ENCODE peak calls at places on chromosomes 4 and X, in six cellular contexts. One of them, this sample, is unnamed.

GRCh38 chrX:119870626-119871131 is 854 bp downstream of the RNF113A start:
- DNase-seq in ovary: no peak
- DNase-seq in activated T-cell treated with anti-CD3 and anti-CD28 coated beads, Interleukin-2, amount 50 U/mL, for 4 hours: no peak
- DNase-seq in NCI-H1105 treated with DMSO at 0.1 percent for 48 hours: peak
- DNase-seq in HS-27A: no peak
- DNase-seq in stimulated activated CD8-positive, alpha-beta memory T cell treated with anti-CD3 and anti-CD28 coated beads, Interleukin-15, amount 100 ng/mL, for 4 hours: no peak
- DNase-seq in this sample: no peak

GRCh38 chrX:2342878-2343277 is 157.9 kb downstream of the DHRSX start:
- DNase-seq in ovary: no peak
- DNase-seq in activated T-cell treated with anti-CD3 and anti-CD28 coated beads, Interleukin-2, amount 50 U/mL, for 4 hours: no peak
- DNase-seq in NCI-H1105 treated with DMSO at 0.1 percent for 48 hours: no peak
- DNase-seq in HS-27A: peak
- DNase-seq in stimulated activated CD8-positive, alpha-beta memory T cell treated with anti-CD3 and anti-CD28 coated beads, Interleukin-15, amount 100 ng/mL, for 4 hours: no peak
- DNase-seq in this sample: no peak

GRCh38 chr4:93897559-93897958 is 69.0 kb downstream of the ATOH1 start:
- DNase-seq in ovary: no peak
- DNase-seq in activated T-cell treated with anti-CD3 and anti-CD28 coated beads, Interleukin-2, amount 50 U/mL, for 4 hours: no peak
- DNase-seq in NCI-H1105 treated with DMSO at 0.1 percent for 48 hours: peak
- DNase-seq in HS-27A: no peak
- DNase-seq in stimulated activated CD8-positive, alpha-beta memory T cell treated with anti-CD3 and anti-CD28 coated beads, Interleukin-15, amount 100 ng/mL, for 4 hours: no peak
- DNase-seq in this sample: no peak

GRCh38 chrX:153648358-153649177 is 1.6 kb downstream of the DUSP9 start:
- DNase-seq in ovary: no peak
- DNase-seq in activated T-cell treated with anti-CD3 and anti-CD28 coated beads, Interleukin-2, amount 50 U/mL, for 4 hours: peak
- DNase-seq in NCI-H1105 treated with DMSO at 0.1 percent for 48 hours: no peak
- DNase-seq in HS-27A: no peak
- DNase-seq in stimulated activated CD8-positive, alpha-beta memory T cell treated with anti-CD3 and anti-CD28 coated beads, Interleukin-15, amount 100 ng/mL, for 4 hours: no peak
- DNase-seq in this sample: no peak

GRCh38 chr4:184382189-184382846 is 92.0 kb downstream of the IRF2 start:
- DNase-seq in ovary: no peak
- DNase-seq in activated T-cell treated with anti-CD3 and anti-CD28 coated beads, Interleukin-2, amount 50 U/mL, for 4 hours: no peak
- DNase-seq in NCI-H1105 treated with DMSO at 0.1 percent for 48 hours: peak
- DNase-seq in HS-27A: no peak
- DNase-seq in stimulated activated CD8-positive, alpha-beta memory T cell treated with anti-CD3 and anti-CD28 coated beads, Interleukin-15, amount 100 ng/mL, for 4 hours: no peak
- DNase-seq in this sample: no peak

GRCh38 chr4:148962539-148963290 is 520.5 kb upstream of the NR3C2 start:
- DNase-seq in ovary: no peak
- DNase-seq in activated T-cell treated with anti-CD3 and anti-CD28 coated beads, Interleukin-2, amount 50 U/mL, for 4 hours: no peak
- DNase-seq in NCI-H1105 treated with DMSO at 0.1 percent for 48 hours: no peak
- DNase-seq in HS-27A: peak
- DNase-seq in stimulated activated CD8-positive, alpha-beta memory T cell treated with anti-CD3 and anti-CD28 coated beads, Interleukin-15, amount 100 ng/mL, for 4 hours: no peak
- DNase-seq in this sample: no peak

GRCh38 chr4:6887591-6888371 is 21.8 kb upstream of the TBC1D14 start:
- DNase-seq in ovary: no peak
- DNase-seq in activated T-cell treated with anti-CD3 and anti-CD28 coated beads, Interleukin-2, amount 50 U/mL, for 4 hours: no peak
- DNase-seq in NCI-H1105 treated with DMSO at 0.1 percent for 48 hours: no peak
- DNase-seq in HS-27A: no peak
- DNase-seq in stimulated activated CD8-positive, alpha-beta memory T cell treated with anti-CD3 and anti-CD28 coated beads, Interleukin-15, amount 100 ng/mL, for 4 hours: no peak
- DNase-seq in this sample: no peak

GRCh38 chrX:139388234-139388633 is 142.3 kb upstream of the F9 start:
- DNase-seq in ovary: no peak
- DNase-seq in activated T-cell treated with anti-CD3 and anti-CD28 coated beads, Interleukin-2, amount 50 U/mL, for 4 hours: no peak
- DNase-seq in NCI-H1105 treated with DMSO at 0.1 percent for 48 hours: no peak
- DNase-seq in HS-27A: no peak
- DNase-seq in stimulated activated CD8-positive, alpha-beta memory T cell treated with anti-CD3 and anti-CD28 coated beads, Interleukin-15, amount 100 ng/mL, for 4 hours: no peak
- DNase-seq in this sample: no peak

GRCh38 chr4:15778191-15778741 is at the start of gene CD38:
- DNase-seq in ovary: no peak
- DNase-seq in activated T-cell treated with anti-CD3 and anti-CD28 coated beads, Interleukin-2, amount 50 U/mL, for 4 hours: no peak
- DNase-seq in NCI-H1105 treated with DMSO at 0.1 percent for 48 hours: no peak
- DNase-seq in HS-27A: no peak
- DNase-seq in stimulated activated CD8-positive, alpha-beta memory T cell treated with anti-CD3 and anti-CD28 coated beads, Interleukin-15, amount 100 ng/mL, for 4 hours: no peak
- DNase-seq in this sample: no peak

GRCh38 chr4:4735870-4736269 is 123.6 kb upstream of the MSX1 start:
- DNase-seq in ovary: peak
- DNase-seq in activated T-cell treated with anti-CD3 and anti-CD28 coated beads, Interleukin-2, amount 50 U/mL, for 4 hours: no peak
- DNase-seq in NCI-H1105 treated with DMSO at 0.1 percent for 48 hours: no peak
- DNase-seq in HS-27A: no peak
- DNase-seq in stimulated activated CD8-positive, alpha-beta memory T cell treated with anti-CD3 and anti-CD28 coated beads, Interleukin-15, amount 100 ng/mL, for 4 hours: no peak
- DNase-seq in this sample: no peak

GRCh38 chrX:10240918-10241317 is 84.1 kb downstream of the CLCN4 start:
- DNase-seq in ovary: no peak
- DNase-seq in activated T-cell treated with anti-CD3 and anti-CD28 coated beads, Interleukin-2, amount 50 U/mL, for 4 hours: no peak
- DNase-seq in NCI-H1105 treated with DMSO at 0.1 percent for 48 hours: no peak
- DNase-seq in HS-27A: no peak
- DNase-seq in stimulated activated CD8-positive, alpha-beta memory T cell treated with anti-CD3 and anti-CD28 coated beads, Interleukin-15, amount 100 ng/mL, for 4 hours: no peak
- DNase-seq in this sample: no peak

GRCh38 chrX:112889400-112889799 is 48.8 kb upstream of the AMOT start:
- DNase-seq in ovary: no peak
- DNase-seq in activated T-cell treated with anti-CD3 and anti-CD28 coated beads, Interleukin-2, amount 50 U/mL, for 4 hours: no peak
- DNase-seq in NCI-H1105 treated with DMSO at 0.1 percent for 48 hours: no peak
- DNase-seq in HS-27A: no peak
- DNase-seq in stimulated activated CD8-positive, alpha-beta memory T cell treated with anti-CD3 and anti-CD28 coated beads, Interleukin-15, amount 100 ng/mL, for 4 hours: no peak
- DNase-seq in this sample: no peak

GRCh38 chr4:100208459-100208858 is 18.2 kb upstream of the DDIT4L start:
- DNase-seq in ovary: no peak
- DNase-seq in activated T-cell treated with anti-CD3 and anti-CD28 coated beads, Interleukin-2, amount 50 U/mL, for 4 hours: no peak
- DNase-seq in NCI-H1105 treated with DMSO at 0.1 percent for 48 hours: no peak
- DNase-seq in HS-27A: peak
- DNase-seq in stimulated activated CD8-positive, alpha-beta memory T cell treated with anti-CD3 and anti-CD28 coated beads, Interleukin-15, amount 100 ng/mL, for 4 hours: no peak
- DNase-seq in this sample: no peak

GRCh38 chr4:159242427-159242826 is 139.5 kb downstream of the RAPGEF2 start:
- DNase-seq in ovary: no peak
- DNase-seq in activated T-cell treated with anti-CD3 and anti-CD28 coated beads, Interleukin-2, amount 50 U/mL, for 4 hours: no peak
- DNase-seq in NCI-H1105 treated with DMSO at 0.1 percent for 48 hours: no peak
- DNase-seq in HS-27A: no peak
- DNase-seq in stimulated activated CD8-positive, alpha-beta memory T cell treated with anti-CD3 and anti-CD28 coated beads, Interleukin-15, amount 100 ng/mL, for 4 hours: no peak
- DNase-seq in this sample: no peak

GRCh38 chr4:120070191-120070590 is 3.5 kb upstream of the MAD2L1 start:
- DNase-seq in ovary: no peak
- DNase-seq in activated T-cell treated with anti-CD3 and anti-CD28 coated beads, Interleukin-2, amount 50 U/mL, for 4 hours: no peak
- DNase-seq in NCI-H1105 treated with DMSO at 0.1 percent for 48 hours: no peak
- DNase-seq in HS-27A: no peak
- DNase-seq in stimulated activated CD8-positive, alpha-beta memory T cell treated with anti-CD3 and anti-CD28 coated beads, Interleukin-15, amount 100 ng/mL, for 4 hours: no peak
- DNase-seq in this sample: no peak

GRCh38 chrX:153304988-153305736 is 16.4 kb downstream of the PNMA6F start:
- DNase-seq in ovary: no peak
- DNase-seq in activated T-cell treated with anti-CD3 and anti-CD28 coated beads, Interleukin-2, amount 50 U/mL, for 4 hours: no peak
- DNase-seq in NCI-H1105 treated with DMSO at 0.1 percent for 48 hours: no peak
- DNase-seq in HS-27A: no peak
- DNase-seq in stimulated activated CD8-positive, alpha-beta memory T cell treated with anti-CD3 and anti-CD28 coated beads, Interleukin-15, amount 100 ng/mL, for 4 hours: no peak
- DNase-seq in this sample: no peak

GRCh38 chr4:52641853-52642563 is 17.1 kb downstream of the USP46 start:
- DNase-seq in ovary: no peak
- DNase-seq in activated T-cell treated with anti-CD3 and anti-CD28 coated beads, Interleukin-2, amount 50 U/mL, for 4 hours: no peak
- DNase-seq in NCI-H1105 treated with DMSO at 0.1 percent for 48 hours: no peak
- DNase-seq in HS-27A: peak
- DNase-seq in stimulated activated CD8-positive, alpha-beta memory T cell treated with anti-CD3 and anti-CD28 coated beads, Interleukin-15, amount 100 ng/mL, for 4 hours: no peak
- DNase-seq in this sample: no peak

GRCh38 chr4:4216668-4217067 is 10.1 kb downstream of the OTOP1 start:
- DNase-seq in ovary: no peak
- DNase-seq in activated T-cell treated with anti-CD3 and anti-CD28 coated beads, Interleukin-2, amount 50 U/mL, for 4 hours: no peak
- DNase-seq in NCI-H1105 treated with DMSO at 0.1 percent for 48 hours: no peak
- DNase-seq in HS-27A: peak
- DNase-seq in stimulated activated CD8-positive, alpha-beta memory T cell treated with anti-CD3 and anti-CD28 coated beads, Interleukin-15, amount 100 ng/mL, for 4 hours: no peak
- DNase-seq in this sample: no peak

GRCh38 chr4:53365121-53365485 is 758 bp downstream of the SCFD2 start:
- DNase-seq in ovary: no peak
- DNase-seq in activated T-cell treated with anti-CD3 and anti-CD28 coated beads, Interleukin-2, amount 50 U/mL, for 4 hours: no peak
- DNase-seq in NCI-H1105 treated with DMSO at 0.1 percent for 48 hours: no peak
- DNase-seq in HS-27A: no peak
- DNase-seq in stimulated activated CD8-positive, alpha-beta memory T cell treated with anti-CD3 and anti-CD28 coated beads, Interleukin-15, amount 100 ng/mL, for 4 hours: no peak
- DNase-seq in this sample: no peak

GRCh38 chr4:65393078-65393477 is 277.2 kb downstream of the EPHA5 start:
- DNase-seq in ovary: no peak
- DNase-seq in activated T-cell treated with anti-CD3 and anti-CD28 coated beads, Interleukin-2, amount 50 U/mL, for 4 hours: no peak
- DNase-seq in NCI-H1105 treated with DMSO at 0.1 percent for 48 hours: no peak
- DNase-seq in HS-27A: no peak
- DNase-seq in stimulated activated CD8-positive, alpha-beta memory T cell treated with anti-CD3 and anti-CD28 coated beads, Interleukin-15, amount 100 ng/mL, for 4 hours: no peak
- DNase-seq in this sample: no peak

GRCh38 chrX:101986571-101986970 is 54.7 kb upstream of the ZMAT1 start:
- DNase-seq in ovary: no peak
- DNase-seq in activated T-cell treated with anti-CD3 and anti-CD28 coated beads, Interleukin-2, amount 50 U/mL, for 4 hours: no peak
- DNase-seq in NCI-H1105 treated with DMSO at 0.1 percent for 48 hours: no peak
- DNase-seq in HS-27A: no peak
- DNase-seq in stimulated activated CD8-positive, alpha-beta memory T cell treated with anti-CD3 and anti-CD28 coated beads, Interleukin-15, amount 100 ng/mL, for 4 hours: no peak
- DNase-seq in this sample: no peak

GRCh38 chrX:72038016-72038415 is 93.7 kb downstream of the RTL5 start:
- DNase-seq in ovary: no peak
- DNase-seq in activated T-cell treated with anti-CD3 and anti-CD28 coated beads, Interleukin-2, amount 50 U/mL, for 4 hours: no peak
- DNase-seq in NCI-H1105 treated with DMSO at 0.1 percent for 48 hours: no peak
- DNase-seq in HS-27A: no peak
- DNase-seq in stimulated activated CD8-positive, alpha-beta memory T cell treated with anti-CD3 and anti-CD28 coated beads, Interleukin-15, amount 100 ng/mL, for 4 hours: no peak
- DNase-seq in this sample: no peak

GRCh38 chr4:100081511-100081910 is 108.8 kb downstream of the DDIT4L start:
- DNase-seq in ovary: no peak
- DNase-seq in activated T-cell treated with anti-CD3 and anti-CD28 coated beads, Interleukin-2, amount 50 U/mL, for 4 hours: no peak
- DNase-seq in NCI-H1105 treated with DMSO at 0.1 percent for 48 hours: no peak
- DNase-seq in HS-27A: no peak
- DNase-seq in stimulated activated CD8-positive, alpha-beta memory T cell treated with anti-CD3 and anti-CD28 coated beads, Interleukin-15, amount 100 ng/mL, for 4 hours: no peak
- DNase-seq in this sample: no peak

GRCh38 chr4:23097251-23097650 is 404.5 kb downstream of the GBA3 start:
- DNase-seq in ovary: no peak
- DNase-seq in activated T-cell treated with anti-CD3 and anti-CD28 coated beads, Interleukin-2, amount 50 U/mL, for 4 hours: no peak
- DNase-seq in NCI-H1105 treated with DMSO at 0.1 percent for 48 hours: no peak
- DNase-seq in HS-27A: peak
- DNase-seq in stimulated activated CD8-positive, alpha-beta memory T cell treated with anti-CD3 and anti-CD28 coated beads, Interleukin-15, amount 100 ng/mL, for 4 hours: no peak
- DNase-seq in this sample: no peak

GRCh38 chr4:27887646-27888045 is 1027.0 kb downstream of the STIM2 start:
- DNase-seq in ovary: no peak
- DNase-seq in activated T-cell treated with anti-CD3 and anti-CD28 coated beads, Interleukin-2, amount 50 U/mL, for 4 hours: no peak
- DNase-seq in NCI-H1105 treated with DMSO at 0.1 percent for 48 hours: no peak
- DNase-seq in HS-27A: no peak
- DNase-seq in stimulated activated CD8-positive, alpha-beta memory T cell treated with anti-CD3 and anti-CD28 coated beads, Interleukin-15, amount 100 ng/mL, for 4 hours: no peak
- DNase-seq in this sample: no peak

GRCh38 chrX:56790778-56791177 is 61.7 kb downstream of the NBDY start:
- DNase-seq in ovary: no peak
- DNase-seq in activated T-cell treated with anti-CD3 and anti-CD28 coated beads, Interleukin-2, amount 50 U/mL, for 4 hours: no peak
- DNase-seq in NCI-H1105 treated with DMSO at 0.1 percent for 48 hours: no peak
- DNase-seq in HS-27A: no peak
- DNase-seq in stimulated activated CD8-positive, alpha-beta memory T cell treated with anti-CD3 and anti-CD28 coated beads, Interleukin-15, amount 100 ng/mL, for 4 hours: no peak
- DNase-seq in this sample: no peak

This sample was measured in activated CD8-positive, alpha-beta memory T cell treated with anti-CD3 and anti-CD28 coated beads for 1 hour.